ENCODE peak calls at places on chromosomes 11 and 22, in ten cellular contexts. T, M, R, J, A, O, Y, I, P and W are unnamed samples.

GRCh38 chr22:27476729-27477128 is 324.8 kb downstream of the MN1 start:
- DNase-seq in T (peak; percentile 91), M (peak; percentile 94), R (peak; percentile 53), J (no peak), A (peak; percentile 11), O (no peak), Y (peak; percentile 74), I (peak; percentile 83), P (no peak), W (no peak)

GRCh38 chr11:76602431-76602861 is 68.1 kb downstream of the LRRC32 start:
- DNase-seq in T (no peak), M (peak; percentile 59), R (no peak), J (no peak), A (peak; percentile 90), O (no peak), Y (no peak), I (peak; percentile 53), P (peak; percentile 61), W (no peak)

GRCh38 chr11:16013649-16014275 is 342.6 kb downstream of the SOX6 start:
- DNase-seq in T (no peak), M (no peak), R (no peak), J (no peak), A (peak; percentile 56), O (no peak), Y (no peak), I (peak; percentile 43), P (no peak), W (no peak)

GRCh38 chr11:105718641-105719040 is 108.8 kb downstream of the GRIA4 start:
- DNase-seq in T (no peak), M (no peak), R (no peak), J (no peak), A (no peak), O (peak; percentile 13), Y (no peak), I (no peak), P (no peak), W (no peak)

GRCh38 chr11:726278-726915 is 20.4 kb downstream of the EPS8L2 start:
- DNase-seq in T (peak; percentile 83), M (peak; percentile 73), R (no peak), J (peak; percentile 87), A (no peak), O (peak; percentile 69), Y (peak; percentile 95), I (peak; percentile 26), P (no peak), W (peak; percentile 77)

GRCh38 chr11:62132188-62132587 is 8.4 kb downstream of the INCENP start:
- DNase-seq in T (peak; percentile 57), M (peak; percentile 45), R (no peak), J (no peak), A (no peak), O (no peak), Y (peak; percentile 65), I (no peak), P (no peak), W (no peak)

GRCh38 chr11:91136631-91137030 is 913.8 kb upstream of the CHORDC1 start:
- DNase-seq in T (no peak), M (no peak), R (no peak), J (no peak), A (peak; percentile 1), O (no peak), Y (no peak), I (peak; percentile 7), P (no peak), W (no peak)

GRCh38 chr11:9053631-9054030 is 37.8 kb downstream of the SCUBE2 start:
- DNase-seq in T (no peak), M (peak; percentile 40), R (no peak), J (no peak), A (peak; percentile 22), O (no peak), Y (no peak), I (peak; percentile 73), P (no peak), W (no peak)

GRCh38 chr11:420054-420910 is 5.5 kb upstream of the SIGIRR start:
- DNase-seq in T (no peak), M (no peak), R (no peak), J (no peak), A (no peak), O (peak; percentile 64), Y (no peak), I (no peak), P (no peak), W (no peak)

GRCh38 chr22:27672721-27673387 is 128.7 kb downstream of the MN1 start:
- DNase-seq in T (no peak), M (no peak), R (no peak), J (no peak), A (no peak), O (no peak), Y (no peak), I (no peak), P (no peak), W (no peak)

GRCh38 chr22:24683671-24684070 is 80.7 kb downstream of the GGT1 start:
- DNase-seq in T (no peak), M (peak; percentile 63), R (no peak), J (no peak), A (peak; percentile 91), O (no peak), Y (no peak), I (peak; percentile 90), P (no peak), W (no peak)

GRCh38 chr22:27641049-27641790 is 160.3 kb downstream of the MN1 start:
- DNase-seq in T (peak; percentile 75), M (no peak), R (no peak), J (no peak), A (no peak), O (no peak), Y (no peak), I (peak; percentile 29), P (no peak), W (no peak)

GRCh38 chr11:70399681-70400112 is 1.4 kb downstream of the CTTN start:
- DNase-seq in T (peak; percentile 92), M (peak; percentile 98), R (peak; percentile 87), J (no peak), A (peak; percentile 94), O (peak; percentile 76), Y (peak; percentile 93), I (peak; percentile 97), P (peak; percentile 95), W (no peak)
- H4K20me1 ChIP-seq in T (peaks cover 10% of the 10 kb centered on the region), M (peaks cover 14% of the 10 kb centered on the region), R (peaks cover 13% of the 10 kb centered on the region), J (no peaks in the 10 kb centered on the region), A (peaks cover 5% of the 10 kb centered on the region), O (peaks cover 45% of the 10 kb centered on the region), Y (peaks cover 52% of the 10 kb centered on the region), I (peaks cover 57% of the 10 kb centered on the region), P (peaks cover 3% of the 10 kb centered on the region), W (peaks cover 43% of the 10 kb centered on the region)

GRCh38 chr11:69977951-69978350 is 100.2 kb upstream of the ANO1 start:
- DNase-seq in T (no peak), M (no peak), R (no peak), J (no peak), A (no peak), O (no peak), Y (no peak), I (no peak), P (no peak), W (no peak)
- H4K20me1 ChIP-seq in T (no peaks in the 10 kb centered on the region), M (no peaks in the 10 kb centered on the region), R (no peaks in the 10 kb centered on the region), J (no peaks in the 10 kb centered on the region), A (no peaks in the 10 kb centered on the region), O (no peaks in the 10 kb centered on the region), Y (no peaks in the 10 kb centered on the region), I (no peaks in the 10 kb centered on the region), P (no peaks in the 10 kb centered on the region), W (no peaks in the 10 kb centered on the region)

DNA sequence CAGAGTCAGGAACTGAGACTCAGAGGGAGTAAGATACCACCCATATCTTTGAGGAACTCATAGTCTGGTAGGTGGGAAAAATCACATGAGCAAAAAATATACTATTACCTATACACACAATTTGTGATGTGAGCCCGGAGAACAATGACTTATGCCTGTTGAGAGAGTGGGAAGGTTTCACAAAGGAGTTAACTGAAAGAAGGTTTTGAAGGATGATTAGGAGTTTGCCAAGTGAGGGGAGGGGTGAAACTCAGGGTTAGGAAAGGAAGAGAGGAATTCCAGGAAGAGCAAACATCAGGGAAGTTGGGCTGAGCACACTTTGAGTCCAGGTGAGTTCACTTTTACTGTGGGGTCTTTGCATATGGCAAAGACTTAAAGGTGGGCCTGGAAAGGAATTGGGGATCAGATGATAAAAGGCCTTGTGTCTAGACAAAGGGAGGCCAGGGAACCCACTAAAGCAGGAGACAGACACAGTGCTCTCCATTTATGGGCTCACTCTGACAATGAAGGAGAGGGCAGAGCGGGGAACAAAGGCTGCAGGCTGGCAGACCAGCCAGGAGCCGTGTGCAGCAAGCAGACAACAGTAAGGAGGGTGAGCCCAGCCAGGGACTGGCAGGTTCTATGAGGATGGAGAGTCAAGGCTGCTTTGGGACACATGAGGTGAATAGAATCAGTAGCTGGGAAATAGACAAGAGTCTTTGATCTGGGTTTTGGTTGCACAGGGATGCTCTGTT is 33.1 kb downstream of the TSPAN18 start:
- DNase-seq in T (no peak), M (no peak), R (no peak), J (no peak), A (no peak), O (no peak), Y (no peak), I (no peak), P (no peak), W (no peak)
- H4K20me1 ChIP-seq in T (no peaks in the 10 kb centered on the region), M (no peaks in the 10 kb centered on the region), R (no peaks in the 10 kb centered on the region), J (no peaks in the 10 kb centered on the region), A (no peaks in the 10 kb centered on the region), O (no peaks in the 10 kb centered on the region), Y (no peaks in the 10 kb centered on the region), I (no peaks in the 10 kb centered on the region), P (no peaks in the 10 kb centered on the region), W (no peaks in the 10 kb centered on the region)

GRCh38 chr22:20086763-20087162 is 6.7 kb downstream of the DGCR8 start:
- DNase-seq in T (no peak), M (no peak), R (no peak), J (no peak), A (no peak), O (no peak), Y (no peak), I (no peak), P (no peak), W (no peak)

GRCh38 chr22:20085651-20086050 is 5.6 kb downstream of the DGCR8 start:
- DNase-seq in T (no peak), M (no peak), R (no peak), J (no peak), A (no peak), O (no peak), Y (no peak), I (no peak), P (no peak), W (no peak)

GRCh38 chr22:20087319-20088262 is 7.5 kb downstream of the DGCR8 start:
- DNase-seq in T (no peak), M (no peak), R (no peak), J (no peak), A (no peak), O (no peak), Y (no peak), I (no peak), P (no peak), W (no peak)

GRCh38 chr22:20084547-20085413 is 4.7 kb downstream of the DGCR8 start:
- DNase-seq in T (no peak), M (peak; percentile 27), R (no peak), J (no peak), A (no peak), O (peak; percentile 89), Y (no peak), I (no peak), P (no peak), W (peak; percentile 61)

DNA sequence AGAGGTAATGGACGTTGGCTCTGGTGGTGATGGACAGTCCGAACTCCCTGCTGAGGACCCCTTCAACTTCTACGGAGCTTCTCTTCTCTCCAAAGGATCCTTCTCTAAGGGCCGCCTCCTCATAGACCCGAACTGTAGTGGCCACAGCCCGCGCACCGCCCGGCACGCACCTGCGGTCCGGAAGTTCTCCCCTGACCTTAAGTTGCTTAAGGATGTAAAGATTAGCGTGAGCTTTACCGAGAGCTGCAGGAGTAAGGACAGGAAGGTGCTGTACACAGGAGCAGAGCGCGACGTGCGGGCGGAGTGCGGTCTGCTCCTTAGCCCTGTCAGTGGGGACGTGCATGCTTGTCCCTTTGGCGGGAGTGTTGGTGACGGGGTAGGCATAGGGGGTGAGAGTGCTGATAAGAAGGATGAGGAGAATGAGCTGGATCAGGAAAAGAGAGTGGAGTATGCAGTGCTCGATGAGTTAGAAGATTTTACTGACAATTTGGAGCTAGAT is 6.1 kb downstream of the DGCR8 start:
- DNase-seq in T (no peak), M (no peak), R (no peak), J (no peak), A (no peak), O (no peak), Y (no peak), I (no peak), P (no peak), W (no peak)
- H4K20me1 ChIP-seq in T (peaks cover 2% of the 10 kb centered on the region), M (peaks cover 9% of the 10 kb centered on the region), R (peaks cover 11% of the 10 kb centered on the region), J (peaks cover 12% of the 10 kb centered on the region), A (no peaks in the 10 kb centered on the region), O (peaks cover 62% of the 10 kb centered on the region), Y (peaks cover 21% of the 10 kb centered on the region), I (peaks cover 80% of the 10 kb centered on the region), P (peaks cover 2% of the 10 kb centered on the region), W (no peaks in the 10 kb centered on the region)